ENCODE peak calls at places on chromosomes 16 and 17, in eight cellular contexts. X, P, E, R, Q, V, O and J are unnamed samples.

GRCh38 chr17:44781553-44782348 is 23.0 kb downstream of the ADAM11 start:
- DNase-seq in X (no peak), P (no peak), E (no peak), R (no peak), Q (peak), V (no peak), O (no peak), J (no peak)

GRCh38 chr17:78040561-78041400 is 82.3 kb downstream of the TNRC6C start:
- DNase-seq in X (peak), P (peak), E (peak), R (peak), Q (peak), V (peak), O (no peak), J (peak)

GRCh38 chr17:19321481-19322128 is 40.9 kb downstream of the B9D1 start:
- DNase-seq in X (peak), P (no peak), E (peak), R (no peak), Q (peak), V (no peak), O (no peak), J (no peak)

GRCh38 chr17:16491703-16492612 is at the start of gene LRRC75A:
- DNase-seq in X (no peak), P (no peak), E (no peak), R (no peak), Q (no peak), V (peak), O (no peak), J (peak)

GRCh38 chr17:76314392-76315227 is 6.5 kb upstream of the QRICH2 start:
- DNase-seq in X (no peak), P (no peak), E (peak), R (peak), Q (no peak), V (peak), O (no peak), J (no peak)

GRCh38 chr17:38914741-38915638 is 10.4 kb upstream of the LASP1NB start:
- DNase-seq in X (peak), P (peak), E (peak), R (peak), Q (peak), V (no peak), O (no peak), J (no peak)

GRCh38 chr17:21119247-21119944 is 7.4 kb upstream of the DHRS7B start:
- DNase-seq in X (peak), P (peak), E (peak), R (peak), Q (peak), V (peak), O (no peak), J (peak)

GRCh38 chr17:19546289-19547065 is 12.8 kb downstream of the SLC47A1 start:
- DNase-seq in X (no peak), P (peak), E (peak), R (no peak), Q (peak), V (peak), O (no peak), J (no peak)

GRCh38 chr17:17555151-17555550 is 36.4 kb downstream of the PEMT start:
- DNase-seq in X (no peak), P (no peak), E (no peak), R (no peak), Q (no peak), V (no peak), O (no peak), J (no peak)

GRCh38 chr16:2689968-2690830 is 7.9 kb downstream of the KCTD5 start:
- DNase-seq in X (peak), P (no peak), E (no peak), R (no peak), Q (peak), V (no peak), O (no peak), J (no peak)

GRCh38 chr17:75295220-75296158 is 6.3 kb upstream of the SLC25A19 start:
- DNase-seq in X (no peak), P (no peak), E (no peak), R (no peak), Q (no peak), V (no peak), O (no peak), J (no peak)
- TF ChIP-seq POLR2A in X (no peak), P (no peak), E (no peak), R (no peak), Q (peak), V (no peak), O (peak), J (no peak)

GRCh38 chr17:75034236-75034908 is 12.4 kb downstream of the ATP5PD start:
- DNase-seq in X (peak), P (peak), E (peak), R (peak), Q (peak), V (peak), O (no peak), J (peak)

GRCh38 chr17:75030161-75030560 is 16.6 kb downstream of the ATP5PD start:
- DNase-seq in X (no peak), P (no peak), E (no peak), R (no peak), Q (no peak), V (no peak), O (no peak), J (no peak)

GRCh38 chr17:75032896-75033294 is 13.9 kb downstream of the ATP5PD start:
- DNase-seq in X (no peak), P (no peak), E (no peak), R (no peak), Q (no peak), V (peak), O (no peak), J (peak)

GRCh38 chr17:75033346-75034235 is 13.2 kb downstream of the ATP5PD start:
- DNase-seq in X (peak), P (peak), E (peak), R (peak), Q (peak), V (peak), O (no peak), J (peak)

GRCh38 chr17:75031972-75032895 is 14.5 kb downstream of the ATP5PD start:
- DNase-seq in X (peak), P (peak), E (peak), R (peak), Q (peak), V (peak), O (peak), J (peak)
- TF ChIP-seq POLR2A in X (no peak), P (no peak), E (no peak), R (no peak), Q (no peak), V (no peak), O (no peak), J (no peak)

DNA sequence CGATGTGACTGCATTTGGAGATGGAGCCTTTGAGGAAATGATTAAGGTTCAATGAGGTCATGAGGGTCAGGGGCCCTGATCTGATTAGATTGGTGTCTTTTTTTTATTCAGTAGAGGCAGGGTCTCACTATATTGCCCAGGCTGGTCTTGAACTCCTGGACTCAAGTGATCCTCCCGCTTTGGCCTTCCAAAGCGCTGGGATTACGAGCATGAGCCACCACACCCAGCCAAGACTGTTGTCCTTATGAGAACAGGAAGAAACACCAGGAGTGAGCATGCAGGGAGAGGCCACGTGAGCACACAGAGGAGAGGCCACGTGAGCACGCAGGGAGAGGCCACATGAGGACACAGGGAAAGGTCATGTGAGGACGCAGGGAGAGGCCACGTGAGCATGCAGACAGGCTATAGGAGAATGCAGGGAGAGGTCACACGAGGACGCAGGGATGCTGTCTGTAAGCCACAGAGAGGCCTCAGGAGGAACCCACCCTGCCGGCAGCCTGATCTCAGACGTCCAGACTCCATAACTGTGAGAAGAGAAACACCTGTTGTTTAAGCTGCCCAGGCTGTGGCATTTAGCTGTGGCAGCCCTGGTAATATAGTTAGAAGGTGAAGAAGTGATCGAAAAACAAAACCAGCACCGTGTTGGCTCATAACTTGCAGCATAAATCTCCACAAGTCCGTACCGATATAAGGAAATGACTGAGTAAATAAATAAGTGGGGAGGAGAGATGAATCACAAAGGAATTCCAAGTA is 14.5 kb upstream of the CSNK1D start:
- DNase-seq in X (no peak), P (no peak), E (peak), R (peak), Q (peak), V (peak), O (peak), J (peak)
- TF ChIP-seq POLR2A in X (no peak), P (no peak), E (no peak), R (no peak), Q (no peak), V (no peak), O (no peak), J (no peak)

GRCh38 chr17:81518785-81519283 is 6.2 kb upstream of the ACTG1 start:
- DNase-seq in X (no peak), P (no peak), E (no peak), R (no peak), Q (peak), V (no peak), O (no peak), J (no peak)

GRCh38 chr17:81520021-81520894 is 7.7 kb upstream of the ACTG1 start:
- DNase-seq in X (no peak), P (no peak), E (no peak), R (no peak), Q (peak), V (no peak), O (no peak), J (no peak)

GRCh38 chr17:81518113-81518784 is 5.7 kb upstream of the ACTG1 start:
- DNase-seq in X (no peak), P (no peak), E (no peak), R (no peak), Q (no peak), V (no peak), O (no peak), J (no peak)

GRCh38 chr17:81517339-81518112 is 4.9 kb upstream of the ACTG1 start:
- DNase-seq in X (no peak), P (no peak), E (no peak), R (no peak), Q (peak), V (no peak), O (no peak), J (no peak)

GRCh38 chr17:81519284-81520020 is 6.9 kb upstream of the ACTG1 start:
- DNase-seq in X (no peak), P (no peak), E (no peak), R (peak), Q (peak), V (no peak), O (no peak), J (no peak)
- TF ChIP-seq POLR2A in X (no peak), P (no peak), E (no peak), R (no peak), Q (no peak), V (no peak), O (peak), J (no peak)